ENCODE peak calls at places on chromosomes 7 and 10, in eight cellular contexts. Q is brain microvascular endothelial cell; B is left ventricle myocardium inferior; Z is CD8-positive, alpha-beta T cell; C is esophagus muscularis mucosa; D is cardiac muscle cell; T is uterus; L is HCT116. R is an unnamed sample.
A peak's percentile ranks its signal among the peaks of the same experiment; 100 is the strongest.

GRCh38 chr10:105956550-105956949 is 1208.0 kb downstream of the SORCS1 start:
- DNase-seq in Q (no peak), B (no peak), Z (no peak), C (no peak), D (no peak), T (no peak), L (no peak), R (no peak)

GRCh38 chr7:55563596-55564325 is 8.5 kb downstream of the VOPP1 start:
- DNase-seq in Q (no peak), B (no peak), Z (no peak), C (no peak), D (no peak), T (no peak), L (no peak), R (no peak)

GRCh38 chr10:22710139-22710745 is 4.1 kb downstream of the PIP4K2A start:
- DNase-seq in Q (no peak), B (no peak), Z (no peak), C (no peak), D (no peak), T (no peak), L (no peak), R (no peak)

GRCh38 chr7:33710608-33711007 is 194.7 kb upstream of the BMPER start:
- DNase-seq in Q (peak; percentile 28), B (no peak), Z (no peak), C (no peak), D (no peak), T (no peak), L (no peak), R (no peak)

GRCh38 chr7:3880221-3880935 is 579.3 kb downstream of the SDK1 start:
- DNase-seq in Q (no peak), B (no peak), Z (no peak), C (peak; percentile 74), D (no peak), T (no peak), L (no peak), R (no peak)

GRCh38 chr10:130038019-130038555 is 72.5 kb downstream of the C10orf143 start:
- DNase-seq in Q (no peak), B (no peak), Z (no peak), C (no peak), D (no peak), T (no peak), L (no peak), R (no peak)

GRCh38 chr7:68321076-68321639 is 1277.1 kb upstream of the AUTS2 start:
- DNase-seq in Q (no peak), B (peak; percentile 66), Z (no peak), C (no peak), D (no peak), T (peak; percentile 14), L (no peak), R (peak; percentile 18)

GRCh38 chr7:122369756-122370155 is 65.2 kb upstream of the FEZF1 start:
- DNase-seq in Q (no peak), B (no peak), Z (no peak), C (no peak), D (no peak), T (no peak), L (no peak), R (no peak)

GRCh38 chr7:102813256-102814024 is 64.6 kb downstream of the FAM185A start:
- DNase-seq in Q (no peak), B (no peak), Z (no peak), C (no peak), D (no peak), T (no peak), L (no peak), R (no peak)

GRCh38 chr7:140425718-140426117 is 21.9 kb downstream of the RAB19 start:
- DNase-seq in Q (no peak), B (no peak), Z (no peak), C (no peak), D (peak; percentile 30), T (no peak), L (no peak), R (no peak)

GRCh38 chr7:38822556-38822955 is 86.4 kb downstream of the VPS41 start:
- DNase-seq in Q (no peak), B (no peak), Z (no peak), C (no peak), D (no peak), T (no peak), L (no peak), R (no peak)

GRCh38 chr10:133258066-133258817 is 18.4 kb downstream of the ADAM8 start:
- DNase-seq in Q (no peak), B (no peak), Z (no peak), C (no peak), D (no peak), T (no peak), L (no peak), R (no peak)

GRCh38 chr10:133258818-133259602 is 17.7 kb downstream of the ADAM8 start:
- DNase-seq in Q (peak; percentile 97), B (peak; percentile 72), Z (peak; percentile 43), C (no peak), D (peak; percentile 99), T (peak; percentile 69), L (peak; percentile 81), R (peak; percentile 98)

GRCh38 chr10:133255323-133255722 is 17.7 kb downstream of the VENTX start:
- DNase-seq in Q (no peak), B (no peak), Z (no peak), C (no peak), D (no peak), T (no peak), L (no peak), R (no peak)

GRCh38 chr10:133259603-133259992 is 17.1 kb downstream of the ADAM8 start:
- DNase-seq in Q (no peak), B (no peak), Z (no peak), C (no peak), D (no peak), T (no peak), L (no peak), R (no peak)

GRCh38 chr10:133257489-133258065 is 19.1 kb downstream of the ADAM8 start:
- DNase-seq in Q (no peak), B (peak; percentile 74), Z (no peak), C (no peak), D (peak; percentile 50), T (peak; percentile 42), L (no peak), R (no peak)
- TF ChIP-seq CTCF in Q (peak; percentile 59), B (peak; percentile 50), Z (no peak), C (peak; percentile 18), D (peak; percentile 49), T (peak; percentile 4), L (peak; percentile 34), R (peak; percentile 62)

DNA sequence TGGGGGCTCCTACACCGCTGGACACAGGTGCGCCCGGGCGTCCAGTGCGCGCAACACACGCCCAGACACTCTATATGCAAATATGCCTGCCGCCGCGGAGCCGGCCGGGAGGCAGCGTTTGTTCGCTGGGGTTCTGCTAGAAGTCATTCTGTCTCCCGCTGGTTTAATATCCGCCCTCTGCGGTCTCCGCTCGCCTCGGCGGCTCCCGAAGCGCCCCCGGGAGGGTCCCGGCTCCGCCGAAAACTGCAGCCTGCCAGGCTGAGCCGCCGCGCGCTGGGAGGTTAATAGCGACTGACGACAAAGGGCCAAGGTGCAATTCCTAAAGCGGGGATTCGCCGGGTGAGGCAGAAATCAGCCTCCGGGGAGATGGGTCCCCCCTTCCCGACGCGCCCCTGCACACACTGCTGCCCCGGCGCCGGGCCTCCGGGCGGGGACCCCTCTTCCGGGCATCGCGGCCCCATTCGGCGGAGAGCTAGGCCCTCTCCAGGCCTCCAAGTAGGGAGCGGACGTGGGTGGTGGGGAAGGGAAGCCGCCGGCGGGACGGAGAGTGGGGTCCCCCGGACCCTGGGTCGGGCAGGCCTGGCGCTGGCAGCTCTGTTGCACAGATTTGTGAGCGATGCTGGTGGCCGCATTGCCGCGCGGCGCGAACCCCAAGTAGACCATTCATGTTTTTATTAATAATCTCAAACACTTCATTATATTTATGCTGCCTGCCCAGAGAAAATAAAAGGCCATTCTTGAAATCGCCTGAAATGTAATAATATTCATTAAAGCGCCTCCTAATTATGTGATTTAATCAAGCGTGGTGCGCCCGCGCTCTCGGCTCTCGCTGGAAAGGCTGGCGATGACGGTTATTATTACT is 9.1 kb downstream of the EN2 start:
- DNase-seq in Q (no peak), B (no peak), Z (no peak), C (no peak), D (no peak), T (no peak), L (no peak), R (no peak)
- H3K27me3 ChIP-seq in Q (peaks cover 96% of the 10 kb centered on the region), B (peaks cover 100% of the 10 kb centered on the region), Z (peaks cover 40% of the 10 kb centered on the region), C (peaks cover 100% of the 10 kb centered on the region), D (peaks cover 100% of the 10 kb centered on the region), T (peaks cover 22% of the 10 kb centered on the region), L (peaks cover 8% of the 10 kb centered on the region), R (peaks cover 88% of the 10 kb centered on the region)

GRCh38 chr10:46555366-46555712 is 1.1 kb downstream of the GPRIN2 start:
- DNase-seq in Q (no peak), B (no peak), Z (no peak), C (no peak), D (no peak), T (no peak), L (no peak), R (no peak)

GRCh38 chr10:46554166-46554781 is 2.2 kb downstream of the GPRIN2 start:
- DNase-seq in Q (no peak), B (no peak), Z (no peak), C (no peak), D (no peak), T (no peak), L (no peak), R (no peak)

GRCh38 chr10:46557319-46558140 is 1.1 kb upstream of the GPRIN2 start:
- DNase-seq in Q (no peak), B (peak; percentile 22), Z (no peak), C (no peak), D (no peak), T (peak; percentile 17), L (no peak), R (no peak)

GRCh38 chr10:46556515-46557318 is at the start of gene GPRIN2:
- DNase-seq in Q (no peak), B (peak; percentile 20), Z (no peak), C (no peak), D (no peak), T (no peak), L (no peak), R (no peak)

GRCh38 chr10:46555713-46556514 is 544 bp downstream of the GPRIN2 start:
- DNase-seq in Q (no peak), B (peak; percentile 19), Z (no peak), C (no peak), D (no peak), T (no peak), L (no peak), R (no peak)
- H3K4me3 ChIP-seq in Q (peak overlapping the region; percentile 37), B (peak overlapping the region; percentile 59), Z (no peak overlapping the region), C (peak overlapping the region; percentile 54), D (peak overlapping the region; percentile 52), T (no peak overlapping the region), L (peak overlapping the region; percentile 35), R (peak overlapping the region; percentile 48)

DNA sequence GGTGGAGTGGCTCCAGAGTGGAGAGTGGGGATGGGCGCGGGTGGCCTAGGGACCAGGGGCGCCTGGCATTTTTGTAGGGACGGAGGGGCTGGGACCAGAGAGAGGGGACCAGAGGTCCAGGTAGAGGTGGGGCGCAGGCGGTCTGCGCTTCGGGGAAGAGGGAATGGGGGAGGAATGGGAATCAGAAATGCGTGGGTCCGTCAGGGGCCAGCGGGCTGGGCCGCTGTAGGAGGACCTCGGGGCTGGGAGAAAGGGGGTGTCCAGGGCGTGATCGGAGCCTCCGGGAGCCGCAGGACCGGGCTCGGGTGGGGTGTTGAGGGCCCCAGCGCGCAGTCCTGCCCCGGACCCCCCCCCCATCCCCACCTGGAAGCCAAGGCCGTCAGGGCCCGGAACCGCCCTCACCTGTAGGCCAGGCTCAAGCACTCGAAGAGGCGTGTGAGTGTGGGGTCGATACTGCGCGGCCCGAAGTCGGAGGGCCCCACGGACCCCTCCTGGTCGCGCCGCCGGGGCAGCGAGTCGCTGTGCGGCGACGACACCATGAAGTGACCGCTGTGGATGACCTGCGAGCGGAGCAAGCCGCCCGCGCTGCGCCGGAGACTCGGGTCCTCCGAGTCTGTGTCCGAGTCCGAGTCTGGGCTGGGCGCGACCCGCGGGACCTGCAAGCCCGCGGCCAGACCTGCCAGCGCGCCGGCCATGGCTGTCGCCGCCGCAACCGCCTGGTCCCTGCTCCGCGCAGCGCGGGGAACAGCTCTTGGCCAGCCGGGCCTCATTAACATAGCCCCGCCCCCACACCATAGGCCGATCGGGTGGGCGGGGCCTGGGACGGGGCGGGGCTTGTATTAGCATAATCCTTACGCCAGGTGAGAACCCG is at the start of gene MLXIPL:
- DNase-seq in Q (peak; percentile 37), B (peak; percentile 70), Z (no peak), C (no peak), D (peak; percentile 53), T (peak; percentile 34), L (peak; percentile 75), R (no peak)
- TF ChIP-seq CTCF in Q (no peak), B (no peak), Z (no peak), C (no peak), D (no peak), T (no peak), L (no peak), R (no peak)